ENCODE peak calls at places on chromosomes 16 and 17, in six cellular contexts. X is heart left ventricle; W is activated CD4-positive, alpha-beta T cell treated with anti-CD3 and anti-CD28 coated beads for 1 hour; T is stimulated activated CD4-positive, alpha-beta T cell treated with anti-CD3 and anti-CD28 coated beads, Interleukin-2, amount 100 ng/mL, for 48 hours; I is H7; D is activated B cell treated with CpG ODN at 0.5 μM for 24 hours. K is an unnamed sample.

GRCh38 chr16:11253995-11254912 is 1.8 kb downstream of the SOCS1 start:
- DNase-seq in X (no peak), W (no peak), T (no peak), I (peak), D (no peak), K (no peak)

GRCh38 chr17:42937712-42938596 is 26.3 kb downstream of the AARSD1 start:
- DNase-seq in X (peak), W (no peak), T (peak), I (peak), D (no peak), K (no peak)

GRCh38 chr17:27898096-27898495 is 4.9 kb upstream of the LYRM9 start:
- DNase-seq in X (no peak), W (no peak), T (no peak), I (no peak), D (no peak), K (no peak)

GRCh38 chr17:17021194-17021863 is 20.9 kb upstream of the MPRIP start:
- DNase-seq in X (peak), W (no peak), T (no peak), I (peak), D (no peak), K (no peak)

GRCh38 chr17:75730065-75730464 is 8.8 kb downstream of the ITGB4 start:
- DNase-seq in X (no peak), W (no peak), T (no peak), I (no peak), D (no peak), K (no peak)

GRCh38 chr16:12609937-12610699 is 193.6 kb downstream of the CPPED1 start:
- DNase-seq in X (no peak), W (no peak), T (no peak), I (no peak), D (no peak), K (no peak)

GRCh38 chr16:2339521-2340484 is 725 bp downstream of the ABCA3 start:
- DNase-seq in X (peak), W (peak), T (peak), I (peak), D (peak), K (no peak)

GRCh38 chr16:64933890-64934289 is 188.0 kb downstream of the CDH11 start:
- DNase-seq in X (peak), W (no peak), T (no peak), I (no peak), D (no peak), K (no peak)

GRCh38 chr16:50644730-50645129 is 36.4 kb downstream of the SNX20 start:
- DNase-seq in X (no peak), W (peak), T (no peak), I (peak), D (no peak), K (no peak)

GRCh38 chr16:17026600-17027242 is 444.0 kb downstream of the XYLT1 start:
- DNase-seq in X (no peak), W (no peak), T (peak), I (no peak), D (no peak), K (no peak)

GRCh38 chr16:82682757-82683156 is 56.0 kb downstream of the CDH13 start:
- DNase-seq in X (no peak), W (no peak), T (no peak), I (no peak), D (no peak), K (no peak)

GRCh38 chr17:81288715-81289114 is 6.4 kb downstream of the SLC38A10 start:
- DNase-seq in X (no peak), W (no peak), T (no peak), I (no peak), D (no peak), K (no peak)

GRCh38 chr17:14942511-14943185 is 322.5 kb downstream of the PMP22 start:
- DNase-seq in X (no peak), W (no peak), T (no peak), I (no peak), D (no peak), K (peak)

GRCh38 chr17:48545022-48545376 is at the start of gene HOXB2:
- DNase-seq in X (no peak), W (no peak), T (no peak), I (peak), D (no peak), K (no peak)

GRCh38 chr16:16073884-16074781 is 124.7 kb downstream of the ABCC1 start:
- DNase-seq in X (no peak), W (no peak), T (no peak), I (peak), D (no peak), K (no peak)

GRCh38 chr17:14203392-14203791 is 33.3 kb downstream of the CDRT15 start:
- DNase-seq in X (no peak), W (no peak), T (no peak), I (peak), D (no peak), K (no peak)

GRCh38 chr17:67582632-67583230 is 135.0 kb upstream of the NOL11 start:
- DNase-seq in X (no peak), W (no peak), T (no peak), I (no peak), D (no peak), K (no peak)

GRCh38 chr17:56583772-56584171 is 9.7 kb upstream of the NOG start:
- DNase-seq in X (no peak), W (no peak), T (no peak), I (no peak), D (no peak), K (no peak)

GRCh38 chr16:55760665-55761035 is 72.2 kb downstream of the CES1 start:
- DNase-seq in X (no peak), W (no peak), T (no peak), I (peak), D (no peak), K (no peak)

GRCh38 chr17:58333396-58334207 is 5.0 kb upstream of the TSPOAP1 start:
- DNase-seq in X (no peak), W (no peak), T (no peak), I (no peak), D (no peak), K (no peak)

GRCh38 chr16:8998114-8998513 is 34.4 kb upstream of the USP7 start:
- DNase-seq in X (no peak), W (no peak), T (no peak), I (peak), D (no peak), K (no peak)

GRCh38 chr16:87368029-87368765 is 15.4 kb downstream of the FBXO31 start:
- DNase-seq in X (no peak), W (no peak), T (no peak), I (no peak), D (no peak), K (no peak)